ENCODE peak calls at places on chromosome 6, in six cellular contexts. One of them, this sample, is unnamed.

GRCh38 chr6:5723905-5724691 is 282.6 kb downstream of the NRN1 start:
- DNase-seq in transverse colon: peak; percentile 44
- DNase-seq in HFF-Myc: no peak
- DNase-seq in psoas muscle: no peak
- DNase-seq in astrocyte of the spinal cord: no peak
- DNase-seq in heart right ventricle: no peak
- DNase-seq in this sample: no peak

GRCh38 chr6:27617046-27617687 is 144.3 kb upstream of the ZNF184 start:
- DNase-seq in transverse colon: no peak
- DNase-seq in heart right ventricle: no peak
- DNase-seq in HFF-Myc: no peak
- DNase-seq in astrocyte of the spinal cord: peak; percentile 31
- DNase-seq in psoas muscle: no peak
- DNase-seq in this sample: peak; percentile 47

GRCh38 chr6:127914240-127914639 is 13.4 kb upstream of the THEMIS start:
- DNase-seq in heart right ventricle: no peak
- DNase-seq in transverse colon: no peak
- DNase-seq in HFF-Myc: no peak
- DNase-seq in astrocyte of the spinal cord: no peak
- DNase-seq in psoas muscle: no peak
- DNase-seq in this sample: no peak

GRCh38 chr6:45982280-45983036 is 33.2 kb downstream of the CLIC5 start:
- DNase-seq in astrocyte of the spinal cord: no peak
- DNase-seq in HFF-Myc: no peak
- DNase-seq in psoas muscle: no peak
- DNase-seq in transverse colon: no peak
- DNase-seq in heart right ventricle: no peak
- DNase-seq in this sample: no peak

GRCh38 chr6:40295251-40295949 is 291.8 kb downstream of the LRFN2 start:
- DNase-seq in psoas muscle: no peak
- DNase-seq in HFF-Myc: no peak
- DNase-seq in astrocyte of the spinal cord: no peak
- DNase-seq in transverse colon: no peak
- DNase-seq in heart right ventricle: no peak
- DNase-seq in this sample: no peak

GRCh38 chr6:133512410-133513016 is 271.4 kb downstream of the EYA4 start:
- DNase-seq in transverse colon: peak; percentile 30
- DNase-seq in HFF-Myc: peak; percentile 24
- DNase-seq in psoas muscle: peak; percentile 26
- DNase-seq in astrocyte of the spinal cord: peak; percentile 66
- DNase-seq in heart right ventricle: peak; percentile 21
- DNase-seq in this sample: peak; percentile 76

GRCh38 chr6:5316946-5317345 is 55.6 kb downstream of the FARS2 start:
- DNase-seq in HFF-Myc: no peak
- DNase-seq in transverse colon: no peak
- DNase-seq in psoas muscle: no peak
- DNase-seq in heart right ventricle: no peak
- DNase-seq in astrocyte of the spinal cord: no peak
- DNase-seq in this sample: no peak

GRCh38 chr6:77587963-77588362 is 64.9 kb upstream of the MEI4 start:
- DNase-seq in transverse colon: no peak
- DNase-seq in heart right ventricle: no peak
- DNase-seq in psoas muscle: no peak
- DNase-seq in HFF-Myc: no peak
- DNase-seq in astrocyte of the spinal cord: no peak
- DNase-seq in this sample: no peak

GRCh38 chr6:159800141-159800865 is at the start of gene PNLDC1:
- DNase-seq in transverse colon: no peak
- DNase-seq in HFF-Myc: no peak
- DNase-seq in astrocyte of the spinal cord: no peak
- DNase-seq in heart right ventricle: no peak
- DNase-seq in psoas muscle: no peak
- DNase-seq in this sample: no peak

GRCh38 chr6:137656735-137657134 is 162.5 kb upstream of the OLIG3 start:
- DNase-seq in HFF-Myc: no peak
- DNase-seq in transverse colon: no peak
- DNase-seq in heart right ventricle: no peak
- DNase-seq in astrocyte of the spinal cord: no peak
- DNase-seq in psoas muscle: no peak
- DNase-seq in this sample: no peak

GRCh38 chr6:73704260-73704659 is 8.3 kb downstream of the CD109 start:
- DNase-seq in heart right ventricle: no peak
- DNase-seq in transverse colon: no peak
- DNase-seq in astrocyte of the spinal cord: peak; percentile 99
- DNase-seq in HFF-Myc: peak; percentile 94
- DNase-seq in psoas muscle: peak; percentile 23
- DNase-seq in this sample: peak; percentile 77

GRCh38 chr6:132400641-132401119 is 595 bp downstream of the MOXD1 start:
- DNase-seq in transverse colon: no peak
- DNase-seq in HFF-Myc: no peak
- DNase-seq in astrocyte of the spinal cord: no peak
- DNase-seq in heart right ventricle: no peak
- DNase-seq in psoas muscle: no peak
- DNase-seq in this sample: no peak

GRCh38 chr6:3732345-3733141 is 19.0 kb downstream of the PXDC1 start:
- DNase-seq in heart right ventricle: peak; percentile 72
- DNase-seq in psoas muscle: peak; percentile 77
- DNase-seq in transverse colon: peak; percentile 77
- DNase-seq in HFF-Myc: no peak
- DNase-seq in astrocyte of the spinal cord: peak; percentile 86
- DNase-seq in this sample: peak; percentile 95

GRCh38 chr6:46684771-46685170 is 2.9 kb upstream of the TDRD6 start:
- DNase-seq in transverse colon: no peak
- DNase-seq in astrocyte of the spinal cord: peak; percentile 51
- DNase-seq in psoas muscle: no peak
- DNase-seq in heart right ventricle: no peak
- DNase-seq in HFF-Myc: no peak
- DNase-seq in this sample: peak; percentile 51

GRCh38 chr6:101662111-101662897 is 268.8 kb downstream of the GRIK2 start:
- DNase-seq in psoas muscle: no peak
- DNase-seq in astrocyte of the spinal cord: no peak
- DNase-seq in heart right ventricle: no peak
- DNase-seq in HFF-Myc: no peak
- DNase-seq in transverse colon: no peak
- DNase-seq in this sample: no peak

GRCh38 chr6:161272600-161273355 is 1.1 kb downstream of the AGPAT4 start:
- DNase-seq in HFF-Myc: peak; percentile 15
- DNase-seq in heart right ventricle: no peak
- DNase-seq in astrocyte of the spinal cord: peak; percentile 71
- DNase-seq in psoas muscle: no peak
- DNase-seq in transverse colon: no peak
- DNase-seq in this sample: peak; percentile 53

DNA sequence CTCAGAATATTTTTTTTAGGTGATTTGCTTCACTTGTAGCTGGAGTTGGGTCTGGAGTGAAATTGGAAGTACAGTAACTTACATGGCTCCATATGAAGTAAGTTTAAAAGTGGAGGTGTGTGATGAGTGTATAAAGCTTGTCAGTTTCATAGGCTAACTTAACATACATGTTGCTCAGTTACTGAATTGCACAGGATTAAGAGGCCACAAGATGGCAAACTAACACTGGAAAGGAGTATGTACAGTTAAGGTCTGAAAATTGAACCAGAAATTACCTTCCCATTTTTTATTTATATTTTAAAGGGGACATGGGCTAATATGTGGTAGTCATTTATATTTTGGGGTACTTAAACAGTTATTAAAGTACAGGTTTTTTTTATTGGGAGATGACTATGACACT is 45.3 kb upstream of the SMIM8 start:
- DNase-seq in heart right ventricle: no peak
- DNase-seq in HFF-Myc: no peak
- DNase-seq in transverse colon: no peak
- DNase-seq in astrocyte of the spinal cord: no peak
- DNase-seq in psoas muscle: no peak
- DNase-seq in this sample: peak; percentile 27
- TF ChIP-seq CTCF in heart right ventricle: no peak
- TF ChIP-seq CTCF in HFF-Myc: peak; percentile 20
- TF ChIP-seq CTCF in transverse colon: no peak
- TF ChIP-seq CTCF in astrocyte of the spinal cord: no peak
- TF ChIP-seq CTCF in psoas muscle: no peak
- TF ChIP-seq CTCF in this sample: peak; percentile 15

GRCh38 chr6:36839819-36840379 is 655 bp upstream of the CPNE5 start:
- DNase-seq in heart right ventricle: peak; percentile 67
- DNase-seq in HFF-Myc: no peak
- DNase-seq in astrocyte of the spinal cord: no peak
- DNase-seq in psoas muscle: peak; percentile 56
- DNase-seq in transverse colon: no peak
- DNase-seq in this sample: no peak

GRCh38 chr6:36841756-36842155 is 2.5 kb upstream of the CPNE5 start:
- DNase-seq in astrocyte of the spinal cord: no peak
- DNase-seq in heart right ventricle: no peak
- DNase-seq in psoas muscle: no peak
- DNase-seq in HFF-Myc: no peak
- DNase-seq in transverse colon: no peak
- DNase-seq in this sample: no peak

GRCh38 chr6:36838896-36839818 is at the start of gene CPNE5:
- DNase-seq in astrocyte of the spinal cord: no peak
- DNase-seq in heart right ventricle: peak; percentile 60
- DNase-seq in psoas muscle: no peak
- DNase-seq in transverse colon: no peak
- DNase-seq in HFF-Myc: no peak
- DNase-seq in this sample: no peak

GRCh38 chr6:36843169-36843568 is 3.9 kb upstream of the CPNE5 start:
- DNase-seq in astrocyte of the spinal cord: no peak
- DNase-seq in psoas muscle: no peak
- DNase-seq in heart right ventricle: no peak
- DNase-seq in HFF-Myc: no peak
- DNase-seq in transverse colon: no peak
- DNase-seq in this sample: no peak

DNA sequence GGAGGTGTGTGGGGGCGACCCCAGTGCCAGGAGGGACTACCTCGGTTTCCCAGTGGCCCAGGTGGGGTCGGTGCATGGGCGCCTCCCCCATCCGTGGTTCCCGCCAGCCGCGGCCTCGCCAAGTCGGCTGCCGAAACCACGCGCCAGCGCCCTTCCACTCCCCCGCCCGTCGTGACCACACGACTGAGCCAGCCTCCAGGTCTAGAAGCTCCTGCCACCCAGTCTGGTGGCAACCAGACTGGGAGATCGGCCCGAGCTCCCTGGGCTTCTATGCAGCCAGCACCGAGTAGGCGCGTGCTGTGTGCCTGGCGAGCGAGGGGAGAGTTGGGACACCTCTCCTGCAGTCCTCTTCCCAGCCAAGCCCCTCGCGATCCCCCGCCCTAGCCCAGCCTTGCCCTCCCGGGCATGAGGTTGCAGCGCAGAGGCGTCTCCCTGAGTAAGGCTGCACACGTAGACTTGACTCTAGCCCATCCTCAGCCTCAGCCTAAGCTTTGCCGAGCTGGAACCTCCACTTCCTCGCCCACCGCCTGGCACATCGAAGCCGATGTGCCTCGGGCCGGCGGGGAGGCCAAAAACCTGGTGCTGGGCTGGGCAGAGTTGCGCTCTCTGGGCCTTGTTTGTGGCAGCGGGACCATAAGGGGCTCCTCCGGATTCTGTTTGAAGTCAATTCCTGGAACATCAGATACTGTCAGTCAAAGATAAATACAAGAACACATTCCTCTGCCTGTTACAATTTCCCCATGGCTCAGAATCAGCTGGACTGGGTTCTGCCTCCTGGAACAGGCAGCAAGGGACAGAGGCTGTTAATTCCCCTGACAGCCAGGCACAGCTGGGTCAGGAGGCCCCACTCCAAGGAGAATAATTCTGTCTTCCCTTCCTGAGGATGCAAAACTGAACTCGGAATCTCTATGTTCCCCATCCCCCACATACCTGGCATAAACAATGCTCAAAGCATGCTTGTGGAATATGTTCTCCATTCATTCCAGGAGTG is 1.5 kb upstream of the CPNE5 start:
- DNase-seq in transverse colon: no peak
- DNase-seq in psoas muscle: peak; percentile 44
- DNase-seq in HFF-Myc: no peak
- DNase-seq in heart right ventricle: peak; percentile 62
- DNase-seq in astrocyte of the spinal cord: no peak
- DNase-seq in this sample: no peak
- H3K4me3 ChIP-seq in transverse colon: peak overlapping the region; percentile 52
- H3K4me3 ChIP-seq in psoas muscle: peak overlapping the region; percentile 67
- H3K4me3 ChIP-seq in HFF-Myc: peak overlapping the region; percentile 42
- H3K4me3 ChIP-seq in heart right ventricle: peak overlapping the region; percentile 57
- H3K4me3 ChIP-seq in astrocyte of the spinal cord: no peak overlapping the region
- H3K4me3 ChIP-seq in this sample: peak overlapping the region; percentile 48

DNA sequence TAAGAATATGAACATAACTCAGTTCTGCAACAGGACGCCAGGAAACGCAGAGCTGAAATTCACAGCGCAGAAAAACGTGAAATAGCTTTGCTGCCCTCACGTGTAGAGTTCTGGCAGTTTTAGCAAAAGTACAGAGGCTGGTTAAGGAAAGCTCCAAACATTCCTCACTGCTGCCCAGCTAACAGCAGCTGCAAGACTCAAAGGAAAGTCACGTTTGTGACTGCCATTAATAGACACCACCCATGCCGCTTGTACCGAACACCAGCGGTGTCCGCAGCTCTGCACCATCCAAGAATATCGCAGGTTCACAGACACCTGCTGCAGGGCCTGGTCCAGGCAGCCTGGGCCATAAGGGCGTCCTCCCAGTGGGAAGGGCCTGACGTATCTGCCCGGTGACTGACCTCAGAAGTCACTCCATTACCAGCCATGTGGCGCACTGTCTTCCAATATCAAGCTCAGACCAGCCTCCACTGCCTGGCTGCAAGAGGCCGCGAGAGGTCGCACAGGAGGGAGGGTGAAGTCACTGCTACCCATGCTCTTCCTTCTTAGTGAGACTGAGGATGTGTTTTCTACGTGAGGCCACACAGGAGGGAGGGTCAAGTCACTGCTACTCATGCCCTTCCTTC is 61.4 kb downstream of the WDR27 start:
- DNase-seq in transverse colon: no peak
- DNase-seq in heart right ventricle: no peak
- DNase-seq in HFF-Myc: no peak
- DNase-seq in psoas muscle: no peak
- DNase-seq in astrocyte of the spinal cord: no peak
- DNase-seq in this sample: peak; percentile 26
- TF ChIP-seq CTCF in transverse colon: no peak
- TF ChIP-seq CTCF in heart right ventricle: no peak
- TF ChIP-seq CTCF in HFF-Myc: no peak
- TF ChIP-seq CTCF in psoas muscle: no peak
- TF ChIP-seq CTCF in astrocyte of the spinal cord: peak; percentile 9
- TF ChIP-seq CTCF in this sample: no peak

GRCh38 chr6:36244641-36245280 is 25.1 kb upstream of the PNPLA1 start:
- DNase-seq in transverse colon: no peak
- DNase-seq in HFF-Myc: no peak
- DNase-seq in heart right ventricle: no peak
- DNase-seq in psoas muscle: no peak
- DNase-seq in astrocyte of the spinal cord: no peak
- DNase-seq in this sample: no peak

GRCh38 chr6:36239710-36240256 is 30.1 kb upstream of the PNPLA1 start:
- DNase-seq in psoas muscle: no peak
- DNase-seq in astrocyte of the spinal cord: no peak
- DNase-seq in transverse colon: no peak
- DNase-seq in heart right ventricle: no peak
- DNase-seq in HFF-Myc: no peak
- DNase-seq in this sample: no peak

GRCh38 chr6:36241728-36242127 is 28.1 kb upstream of the PNPLA1 start:
- DNase-seq in transverse colon: no peak
- DNase-seq in astrocyte of the spinal cord: no peak
- DNase-seq in HFF-Myc: no peak
- DNase-seq in heart right ventricle: no peak
- DNase-seq in psoas muscle: no peak
- DNase-seq in this sample: peak; percentile 79

GRCh38 chr6:36243562-36244212 is 26.2 kb upstream of the PNPLA1 start:
- DNase-seq in psoas muscle: no peak
- DNase-seq in HFF-Myc: no peak
- DNase-seq in transverse colon: no peak
- DNase-seq in astrocyte of the spinal cord: no peak
- DNase-seq in heart right ventricle: no peak
- DNase-seq in this sample: no peak

GRCh38 chr6:36242161-36242560 is 27.7 kb upstream of the PNPLA1 start:
- DNase-seq in psoas muscle: no peak
- DNase-seq in heart right ventricle: no peak
- DNase-seq in transverse colon: no peak
- DNase-seq in HFF-Myc: no peak
- DNase-seq in astrocyte of the spinal cord: no peak
- DNase-seq in this sample: no peak
- H3K4me3 ChIP-seq in psoas muscle: no peak overlapping the region
- H3K4me3 ChIP-seq in heart right ventricle: no peak overlapping the region
- H3K4me3 ChIP-seq in transverse colon: no peak overlapping the region
- H3K4me3 ChIP-seq in HFF-Myc: no peak overlapping the region
- H3K4me3 ChIP-seq in astrocyte of the spinal cord: no peak overlapping the region
- H3K4me3 ChIP-seq in this sample: no peak overlapping the region